ENCODE peak calls at places on chromosomes 5 and 9, in seven cellular contexts. G is GM23338, L is lower leg skin, O is OCI-LY7, V is iPS DF 6.9, I is H1, H is neuronal stem cell. Q is an unnamed sample.

GRCh38 chr9:36207546-36208012 is 16.9 kb downstream of the CLTA start:
- DNase-seq in L (no peak), H (no peak), O (no peak), G (no peak), V (no peak), I (no peak), Q (no peak)

GRCh38 chr5:125485003-125485641 is 738.7 kb upstream of the ZNF608 start:
- DNase-seq in O (no peak), I (no peak), G (peak), H (peak), V (no peak), L (peak), Q (no peak)

GRCh38 chr5:126836778-126837177 is 59.8 kb downstream of the LMNB1 start:
- DNase-seq in O (no peak), G (no peak), I (no peak), V (no peak), H (no peak), L (no peak), Q (no peak)

GRCh38 chr9:5375091-5375490 is 35.4 kb upstream of the RLN1 start:
- DNase-seq in I (no peak), H (no peak), V (no peak), G (peak), O (no peak), L (no peak), Q (no peak)

GRCh38 chr9:6000955-6001354 is 14.5 kb downstream of the RANBP6 start:
- DNase-seq in L (no peak), O (no peak), H (no peak), V (no peak), G (peak), I (no peak), Q (no peak)

GRCh38 chr9:34993502-34994428 is 4.2 kb downstream of the DNAJB5 start:
- DNase-seq in V (no peak), L (peak), I (no peak), O (no peak), H (no peak), G (peak), Q (peak)

GRCh38 chr9:83027153-83027867 is 35.6 kb downstream of the RASEF start:
- DNase-seq in V (no peak), G (no peak), I (no peak), L (no peak), H (no peak), O (no peak), Q (no peak)

GRCh38 chr9:137454506-137455360 is 4.4 kb downstream of the NSMF start:
- DNase-seq in V (no peak), L (no peak), G (peak), I (no peak), H (peak), O (no peak), Q (peak)

GRCh38 chr5:79076819-79077218 is 7.3 kb downstream of the BHMT2 start:
- DNase-seq in L (no peak), V (no peak), O (no peak), I (no peak), G (no peak), H (no peak), Q (no peak)

GRCh38 chr5:861442-862366 is 10.9 kb upstream of the ZDHHC11 start:
- DNase-seq in I (no peak), L (no peak), H (no peak), O (no peak), G (no peak), V (no peak), Q (peak)

GRCh38 chr5:10018670-10019069 is 231.0 kb downstream of the ATPSCKMT start:
- DNase-seq in O (no peak), G (no peak), H (no peak), V (no peak), I (no peak), L (no peak), Q (no peak)

GRCh38 chr9:121735792-121736130 is 84.3 kb downstream of the DAB2IP start:
- DNase-seq in L (no peak), G (peak), H (no peak), V (no peak), I (no peak), O (no peak), Q (no peak)

GRCh38 chr5:179119415-179120170 is 59.4 kb downstream of the ZNF354C start:
- DNase-seq in V (no peak), H (no peak), I (peak), O (no peak), G (no peak), L (no peak), Q (peak)

GRCh38 chr5:137055271-137055872 is 443.8 kb downstream of the SPOCK1 start:
- DNase-seq in H (no peak), V (no peak), L (no peak), G (no peak), O (no peak), I (no peak), Q (no peak)

GRCh38 chr9:105142406-105143092 is 101.9 kb upstream of the SLC44A1 start:
- DNase-seq in I (no peak), O (no peak), G (no peak), L (no peak), V (no peak), H (no peak), Q (no peak)

GRCh38 chr5:134184155-134185135 is 7.7 kb upstream of the SKP1 start:
- DNase-seq in H (peak), V (peak), G (peak), L (peak), O (peak), I (peak), Q (peak)

GRCh38 chr9:79603222-79603925 is 31.6 kb downstream of the TLE4 start:
- DNase-seq in G (no peak), L (no peak), O (no peak), H (no peak), I (no peak), V (no peak), Q (no peak)

GRCh38 chr5:155485344-155485743 is 471.8 kb downstream of the KIF4B start:
- DNase-seq in H (no peak), V (no peak), L (no peak), I (no peak), O (no peak), G (no peak), Q (no peak)

GRCh38 chr9:129491486-129491855 is 129.4 kb downstream of the C9orf50 start:
- DNase-seq in G (no peak), L (no peak), O (no peak), I (no peak), V (no peak), H (no peak), Q (no peak)

GRCh38 chr5:150503977-150504620 is 3.8 kb upstream of the NDST1 start:
- DNase-seq in L (no peak), H (no peak), O (no peak), G (no peak), V (no peak), I (no peak), Q (no peak)

GRCh38 chr9:89779416-89779815 is 174.6 kb downstream of the GADD45G start:
- DNase-seq in H (no peak), I (no peak), G (no peak), V (no peak), L (no peak), O (no peak), Q (no peak)

GRCh38 chr5:33148076-33148501 is 292.7 kb upstream of the TARS1 start:
- DNase-seq in H (no peak), I (no peak), G (no peak), O (no peak), L (no peak), V (no peak), Q (no peak)

GRCh38 chr9:112439825-112440224 is 46.8 kb upstream of the KIAA1958 start:
- DNase-seq in I (no peak), V (no peak), O (no peak), H (no peak), G (no peak), L (no peak), Q (no peak)

GRCh38 chr9:128163027-128163515 is 3.0 kb downstream of the BBLN start:
- DNase-seq in I (no peak), H (no peak), G (no peak), L (no peak), O (no peak), V (no peak), Q (no peak)

GRCh38 chr5:158874343-158874742 is 225.4 kb downstream of the EBF1 start:
- DNase-seq in H (no peak), V (no peak), I (no peak), O (no peak), L (no peak), G (no peak), Q (no peak)

GRCh38 chr5:168528521-168529360 is at the start of gene FBLL1:
- DNase-seq in H (peak), V (peak), L (no peak), G (peak), O (no peak), I (peak), Q (peak)

GRCh38 chr9:95091971-95092320 is 225.6 kb downstream of the FANCC start:
- DNase-seq in V (no peak), H (no peak), L (no peak), G (no peak), I (no peak), O (no peak), Q (no peak)

GRCh38 chr9:87095961-87096360 is 148.7 kb upstream of the GAS1 start:
- DNase-seq in I (no peak), O (no peak), V (no peak), G (no peak), L (no peak), H (no peak), Q (no peak)

GRCh38 chr5:65924366-65925093 is 1.8 kb upstream of the ERBIN start:
- DNase-seq in I (no peak), G (peak), O (peak), L (no peak), V (no peak), H (no peak), Q (no peak)

GRCh38 chr9:130320697-130321080 is 55.1 kb downstream of the HMCN2 start:
- DNase-seq in H (no peak), O (no peak), V (no peak), G (peak), I (peak), L (no peak), Q (peak)

GRCh38 chr5:173733065-173733824 is 116.8 kb upstream of the BOD1 start:
- DNase-seq in G (no peak), L (no peak), H (no peak), I (no peak), V (no peak), O (peak), Q (no peak)

GRCh38 chr5:155935723-155936122 is 391.2 kb upstream of the SGCD start:
- DNase-seq in O (no peak), H (no peak), I (no peak), G (no peak), L (no peak), V (no peak), Q (no peak)

GRCh38 chr5:60763061-60763460 is 63.1 kb upstream of the DEPDC1B start:
- DNase-seq in G (no peak), V (no peak), O (no peak), L (no peak), I (no peak), H (no peak), Q (no peak)

GRCh38 chr9:137296214-137297059 is 5.6 kb downstream of the NRARP start:
- DNase-seq in I (no peak), O (no peak), V (no peak), G (no peak), H (no peak), L (no peak), Q (no peak)

GRCh38 chr9:116369706-116370105 is 216.1 kb downstream of the PAPPA start:
- DNase-seq in L (no peak), H (no peak), G (no peak), O (no peak), V (no peak), I (no peak), Q (no peak)

GRCh38 chr5:43485406-43485805 is 1.7 kb upstream of the TMEM267 start:
- DNase-seq in G (no peak), L (no peak), I (no peak), O (peak), H (no peak), V (no peak), Q (no peak)

GRCh38 chr5:101860563-101860962 is 435.5 kb downstream of the SLCO4C1 start:
- DNase-seq in V (no peak), O (no peak), G (no peak), I (no peak), H (no peak), L (no peak), Q (no peak)

GRCh38 chr5:6328173-6328572 is 50.2 kb downstream of the MED10 start:
- DNase-seq in L (no peak), I (peak), G (peak), H (peak), O (peak), V (peak), Q (peak)

DNA sequence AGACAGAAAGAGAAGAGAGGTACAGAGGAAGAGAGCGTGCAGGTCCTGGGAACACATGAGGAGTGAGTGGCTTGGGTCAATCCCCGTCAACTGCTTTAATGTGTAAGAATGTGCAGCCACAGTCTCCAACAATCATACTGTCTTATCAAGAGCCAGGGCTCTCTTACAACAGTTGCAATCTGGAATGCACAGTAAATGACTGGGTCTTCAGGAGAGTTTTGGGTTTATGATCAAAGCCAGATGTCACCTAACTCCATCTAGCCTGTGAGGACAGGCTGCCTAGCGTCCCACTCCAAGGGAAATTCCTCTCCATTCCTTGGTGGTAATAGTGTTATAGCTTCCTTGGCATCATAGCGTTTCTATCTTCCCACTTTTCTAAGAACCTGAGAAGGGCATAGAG is 75.0 kb upstream of the TRIO start:
- DNase-seq in I (no peak), H (no peak), O (no peak), L (no peak), G (no peak), V (no peak), Q (no peak)
- H3K4me3 ChIP-seq in I (no peak), H (no peak), O (no peak), L (no peak), G (no peak), V (no peak), Q (no peak)

GRCh38 chr9:14346826-14347407 is 33.0 kb upstream of the NFIB start:
- DNase-seq in H (no peak), V (no peak), G (peak), O (no peak), L (no peak), I (peak), Q (peak)
- H3K4me3 ChIP-seq in H (peak), V (peak), G (peak), O (no peak), L (peak), I (peak), Q (peak)

DNA sequence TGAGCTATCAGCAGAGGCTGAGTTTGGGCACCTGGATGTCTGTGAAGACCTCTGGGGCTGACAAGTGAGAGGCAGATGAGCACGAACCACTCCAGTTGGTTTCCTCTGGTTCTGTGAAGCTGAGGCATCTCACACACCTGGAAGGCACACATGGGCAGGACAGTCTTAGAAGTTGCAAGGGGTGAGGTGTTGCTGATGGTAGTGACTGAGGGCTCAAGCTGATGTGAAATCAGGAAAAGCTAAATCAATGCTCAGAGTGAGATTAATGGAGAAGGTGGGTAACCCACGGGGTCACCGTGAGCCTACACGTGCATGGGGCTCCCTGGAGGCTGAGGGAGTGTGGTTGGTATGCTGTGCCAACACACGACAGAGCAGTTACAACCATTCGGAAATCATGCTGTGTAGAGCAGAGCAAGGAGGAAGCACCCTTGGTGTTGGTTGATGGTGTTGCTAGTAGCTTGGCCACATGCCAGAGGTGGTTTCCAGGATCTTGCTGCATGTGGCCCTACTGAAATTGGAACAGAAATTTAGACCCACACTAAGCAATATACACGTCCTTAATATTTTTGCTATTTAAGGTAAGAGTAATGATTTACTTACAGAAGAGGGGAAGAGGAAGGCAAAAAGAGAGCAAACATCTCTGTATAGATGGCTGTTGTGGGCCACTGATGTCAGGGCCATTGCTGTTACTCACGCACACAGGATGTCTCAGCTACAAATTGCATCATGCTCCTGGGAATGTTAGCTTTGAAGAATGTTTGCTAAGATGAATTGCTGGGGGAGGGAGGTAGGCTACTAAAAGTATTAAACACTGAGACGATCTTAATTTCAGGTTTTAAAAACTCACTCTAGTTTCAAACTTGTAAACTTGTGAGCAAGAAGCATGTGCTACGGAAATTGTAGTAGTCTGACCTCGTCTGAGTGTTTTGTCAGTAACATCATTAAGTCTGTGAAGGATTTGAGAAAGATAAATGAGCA is 170.5 kb downstream of the ARHGEF28 start:
- DNase-seq in O (no peak), L (peak), H (no peak), V (no peak), I (no peak), G (no peak), Q (no peak)
- H3K4me3 ChIP-seq in O (no peak), L (no peak), H (no peak), V (no peak), I (no peak), G (no peak), Q (no peak)

DNA sequence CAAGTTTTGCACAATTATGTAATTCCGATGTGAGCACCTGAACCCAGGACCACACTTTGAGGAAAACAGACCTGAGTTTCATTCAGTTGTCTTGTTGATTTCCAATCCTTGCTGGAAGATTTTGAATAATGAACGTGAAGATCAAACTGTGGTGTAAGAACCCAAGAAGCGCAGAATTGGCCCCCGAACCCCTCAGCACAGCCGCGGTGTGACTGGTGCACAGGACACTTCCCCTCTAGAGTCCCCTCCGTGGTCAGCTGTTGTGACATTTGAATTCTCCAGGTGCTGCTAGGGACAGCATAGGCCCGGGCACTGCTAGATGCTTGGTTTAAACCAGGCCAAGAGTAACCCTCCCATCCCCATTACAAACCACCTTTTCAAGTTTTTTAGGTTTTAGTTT is 1.7 kb downstream of the BRD3OS start:
- DNase-seq in H (no peak), V (no peak), I (no peak), O (no peak), G (no peak), L (no peak), Q (no peak)
- H3K4me3 ChIP-seq in H (no peak), V (no peak), I (no peak), O (no peak), G (no peak), L (no peak), Q (no peak)

DNA sequence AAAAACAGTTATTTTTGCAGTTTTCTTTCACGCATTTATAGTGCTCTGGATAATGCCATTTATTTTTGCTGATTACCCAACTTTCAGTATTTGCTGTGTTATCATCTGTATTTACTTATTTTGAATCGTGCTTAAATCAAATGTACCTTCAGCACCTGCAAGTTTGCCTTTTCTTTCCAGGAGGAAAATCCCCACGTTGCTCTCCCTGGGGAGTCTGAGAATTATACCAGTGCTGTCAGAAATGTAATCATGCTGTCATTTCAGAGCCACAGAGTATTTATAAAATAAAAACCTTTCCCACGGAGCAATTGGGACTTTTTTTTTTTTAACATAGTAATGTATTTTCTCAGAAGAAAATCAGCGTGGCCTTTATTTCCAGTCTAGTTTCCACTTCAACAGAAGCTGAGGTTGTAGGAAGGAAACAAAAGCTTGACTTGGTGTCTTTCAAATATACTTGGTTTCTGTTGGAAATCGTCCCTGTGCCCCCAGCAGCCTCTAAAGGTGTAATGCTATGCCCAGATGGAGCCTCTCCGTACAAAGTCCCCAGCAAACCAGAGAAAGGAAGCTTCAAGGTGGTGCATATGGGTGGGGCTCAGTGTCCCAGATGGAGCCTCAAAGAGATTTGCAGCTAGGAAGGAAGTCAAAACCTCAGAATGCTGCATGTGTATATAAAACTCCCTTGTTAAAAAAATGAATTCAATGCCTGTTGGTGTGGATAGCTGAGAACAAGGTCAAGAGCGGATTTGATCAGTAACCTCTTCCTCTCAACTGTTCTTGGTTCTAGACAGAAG is 2.1 kb downstream of the GPR150 start:
- DNase-seq in I (no peak), H (no peak), O (no peak), L (no peak), V (no peak), G (no peak), Q (no peak)
- H3K4me3 ChIP-seq in I (no peak), H (no peak), O (no peak), L (no peak), V (no peak), G (no peak), Q (no peak)

DNA sequence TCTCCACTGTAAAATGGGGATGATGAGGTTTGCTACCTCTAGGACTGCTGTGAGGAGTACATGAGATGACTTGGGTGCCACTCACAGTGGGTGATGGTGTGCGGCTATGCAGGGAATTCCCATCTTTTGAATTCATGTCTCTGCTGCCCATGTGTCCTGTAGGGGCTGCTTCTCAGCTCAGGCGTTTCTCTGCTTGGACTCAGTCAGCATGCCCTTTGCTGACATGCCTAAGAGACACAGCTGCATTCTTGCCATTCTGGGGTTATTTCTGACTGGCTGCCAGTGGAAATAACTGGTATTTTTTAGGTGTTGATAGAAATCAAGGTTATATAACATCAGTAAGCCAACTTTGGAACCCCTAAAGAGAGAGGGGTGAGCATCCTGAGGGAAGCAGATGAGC is 24.3 kb upstream of the XPA start:
- DNase-seq in V (no peak), I (no peak), O (no peak), L (no peak), H (no peak), G (no peak), Q (no peak)
- H3K4me3 ChIP-seq in V (no peak), I (no peak), O (no peak), L (no peak), H (no peak), G (no peak), Q (no peak)

GRCh38 chr5:108521011-108521700 is 139.3 kb upstream of the FBXL17 start:
- DNase-seq in G (peak), I (no peak), L (no peak), V (no peak), O (peak), H (no peak), Q (no peak)
- H3K4me3 ChIP-seq in G (peak), I (no peak), L (no peak), V (no peak), O (no peak), H (no peak), Q (no peak)

GRCh38 chr9:126420643-126421564 is 94.3 kb downstream of the MVB12B start:
- DNase-seq in I (no peak), G (no peak), O (no peak), L (no peak), V (no peak), H (no peak), Q (no peak)
- H3K4me3 ChIP-seq in I (no peak), G (no peak), O (no peak), L (no peak), V (no peak), H (no peak), Q (no peak)